ENCODE peak calls at places on chromosomes 6 and 20, in seven cellular contexts. One of them, this sample, is unnamed.

GRCh38 chr6:166040292-166040691 is 127.4 kb downstream of the TBXT start:
- DNase-seq in ovary: no peak
- DNase-seq in breast epithelium: no peak
- DNase-seq in body of pancreas: no peak
- DNase-seq in esophagus squamous epithelium: no peak
- DNase-seq in A549: no peak
- DNase-seq in heart left ventricle: no peak
- DNase-seq in this sample: no peak

GRCh38 chr6:169289671-169290408 is 36.2 kb upstream of the THBS2 start:
- DNase-seq in esophagus squamous epithelium: no peak
- DNase-seq in body of pancreas: peak; percentile 50
- DNase-seq in heart left ventricle: peak; percentile 69
- DNase-seq in ovary: no peak
- DNase-seq in A549: no peak
- DNase-seq in breast epithelium: no peak
- DNase-seq in this sample: peak; percentile 91

GRCh38 chr20:5065489-5066383 is 54.0 kb downstream of the PCNA start:
- DNase-seq in esophagus squamous epithelium: peak; percentile 17
- DNase-seq in ovary: peak; percentile 61
- DNase-seq in heart left ventricle: peak; percentile 25
- DNase-seq in breast epithelium: no peak
- DNase-seq in A549: peak; percentile 98
- DNase-seq in body of pancreas: peak; percentile 91
- DNase-seq in this sample: no peak

GRCh38 chr6:122996797-122997520 is 924 bp downstream of the CLVS2 start:
- DNase-seq in A549: no peak
- DNase-seq in esophagus squamous epithelium: no peak
- DNase-seq in breast epithelium: no peak
- DNase-seq in heart left ventricle: no peak
- DNase-seq in ovary: no peak
- DNase-seq in body of pancreas: no peak
- DNase-seq in this sample: no peak

GRCh38 chr20:57573893-57574292 is 13.0 kb downstream of the PCK1 start:
- DNase-seq in breast epithelium: no peak
- DNase-seq in A549: no peak
- DNase-seq in esophagus squamous epithelium: no peak
- DNase-seq in ovary: no peak
- DNase-seq in heart left ventricle: no peak
- DNase-seq in body of pancreas: no peak
- DNase-seq in this sample: no peak

GRCh38 chr20:19802492-19803158 is 44.6 kb downstream of the RIN2 start:
- DNase-seq in heart left ventricle: no peak
- DNase-seq in A549: peak; percentile 76
- DNase-seq in esophagus squamous epithelium: no peak
- DNase-seq in breast epithelium: no peak
- DNase-seq in ovary: no peak
- DNase-seq in body of pancreas: peak; percentile 66
- DNase-seq in this sample: no peak

GRCh38 chr20:48904566-48905321 is 16.8 kb upstream of the ARFGEF2 start:
- DNase-seq in breast epithelium: no peak
- DNase-seq in ovary: peak; percentile 61
- DNase-seq in body of pancreas: peak; percentile 71
- DNase-seq in esophagus squamous epithelium: no peak
- DNase-seq in heart left ventricle: peak; percentile 39
- DNase-seq in A549: peak; percentile 66
- DNase-seq in this sample: peak; percentile 93

GRCh38 chr20:32820000-32820697 is 395 bp downstream of the MAPRE1 start:
- DNase-seq in body of pancreas: peak; percentile 68
- DNase-seq in esophagus squamous epithelium: peak; percentile 31
- DNase-seq in heart left ventricle: no peak
- DNase-seq in breast epithelium: peak; percentile 41
- DNase-seq in A549: peak; percentile 67
- DNase-seq in ovary: no peak
- DNase-seq in this sample: no peak

GRCh38 chr20:17680128-17680835 is 1.8 kb downstream of the RRBP1 start:
- DNase-seq in breast epithelium: peak; percentile 50
- DNase-seq in body of pancreas: peak; percentile 85
- DNase-seq in ovary: peak; percentile 68
- DNase-seq in esophagus squamous epithelium: no peak
- DNase-seq in A549: peak; percentile 75
- DNase-seq in heart left ventricle: peak; percentile 42
- DNase-seq in this sample: no peak

GRCh38 chr20:35978041-35978513 is 9.7 kb downstream of the CNBD2 start:
- DNase-seq in A549: no peak
- DNase-seq in body of pancreas: no peak
- DNase-seq in heart left ventricle: no peak
- DNase-seq in ovary: no peak
- DNase-seq in esophagus squamous epithelium: no peak
- DNase-seq in breast epithelium: no peak
- DNase-seq in this sample: no peak

GRCh38 chr6:7108196-7108963 is 619 bp downstream of the RREB1 start:
- DNase-seq in ovary: peak; percentile 60
- DNase-seq in A549: peak; percentile 44
- DNase-seq in heart left ventricle: peak; percentile 68
- DNase-seq in body of pancreas: peak; percentile 59
- DNase-seq in esophagus squamous epithelium: no peak
- DNase-seq in breast epithelium: peak; percentile 35
- DNase-seq in this sample: no peak

GRCh38 chr6:80541186-80541585 is 434.7 kb downstream of the BCKDHB start:
- DNase-seq in breast epithelium: no peak
- DNase-seq in ovary: no peak
- DNase-seq in esophagus squamous epithelium: no peak
- DNase-seq in heart left ventricle: no peak
- DNase-seq in body of pancreas: no peak
- DNase-seq in A549: peak; percentile 11
- DNase-seq in this sample: no peak

GRCh38 chr20:24909086-24909780 is 39.8 kb upstream of the CST7 start:
- DNase-seq in A549: no peak
- DNase-seq in esophagus squamous epithelium: no peak
- DNase-seq in ovary: no peak
- DNase-seq in body of pancreas: no peak
- DNase-seq in heart left ventricle: no peak
- DNase-seq in breast epithelium: no peak
- DNase-seq in this sample: no peak

GRCh38 chr20:42974347-42974746 is 215.4 kb downstream of the PTPRT start:
- DNase-seq in heart left ventricle: no peak
- DNase-seq in breast epithelium: no peak
- DNase-seq in body of pancreas: no peak
- DNase-seq in ovary: no peak
- DNase-seq in esophagus squamous epithelium: no peak
- DNase-seq in A549: no peak
- DNase-seq in this sample: no peak

GRCh38 chr6:111030008-111031006 is 48.5 kb downstream of the RPF2 start:
- DNase-seq in esophagus squamous epithelium: no peak
- DNase-seq in heart left ventricle: peak; percentile 43
- DNase-seq in A549: no peak
- DNase-seq in ovary: no peak
- DNase-seq in body of pancreas: no peak
- DNase-seq in breast epithelium: no peak
- DNase-seq in this sample: peak; percentile 87

GRCh38 chr6:57177545-57178225 is 5.6 kb downstream of the BAG2 start:
- DNase-seq in body of pancreas: peak; percentile 20
- DNase-seq in A549: no peak
- DNase-seq in esophagus squamous epithelium: no peak
- DNase-seq in breast epithelium: no peak
- DNase-seq in heart left ventricle: peak; percentile 46
- DNase-seq in ovary: peak; percentile 76
- DNase-seq in this sample: no peak

GRCh38 chr20:46361386-46361785 is 45.0 kb downstream of the ELMO2 start:
- DNase-seq in A549: no peak
- DNase-seq in heart left ventricle: no peak
- DNase-seq in breast epithelium: no peak
- DNase-seq in ovary: no peak
- DNase-seq in esophagus squamous epithelium: no peak
- DNase-seq in body of pancreas: no peak
- DNase-seq in this sample: no peak
- TF ChIP-seq POLR2A in A549: no peak
- TF ChIP-seq POLR2A in heart left ventricle: no peak
- TF ChIP-seq POLR2A in breast epithelium: no peak
- TF ChIP-seq POLR2A in ovary: no peak
- TF ChIP-seq POLR2A in esophagus squamous epithelium: no peak
- TF ChIP-seq POLR2A in body of pancreas: no peak
- TF ChIP-seq POLR2A in this sample: no peak

GRCh38 chr6:81834141-81834621 is 81.7 kb upstream of the TENT5A start:
- DNase-seq in A549: peak; percentile 34
- DNase-seq in ovary: peak; percentile 79
- DNase-seq in breast epithelium: no peak
- DNase-seq in body of pancreas: peak; percentile 20
- DNase-seq in esophagus squamous epithelium: no peak
- DNase-seq in heart left ventricle: peak; percentile 70
- DNase-seq in this sample: no peak

GRCh38 chr6:81826785-81827184 is 74.3 kb upstream of the TENT5A start:
- DNase-seq in esophagus squamous epithelium: no peak
- DNase-seq in heart left ventricle: no peak
- DNase-seq in breast epithelium: no peak
- DNase-seq in body of pancreas: no peak
- DNase-seq in ovary: no peak
- DNase-seq in A549: no peak
- DNase-seq in this sample: no peak

GRCh38 chr6:81832304-81832703 is 79.8 kb upstream of the TENT5A start:
- DNase-seq in heart left ventricle: no peak
- DNase-seq in A549: no peak
- DNase-seq in ovary: no peak
- DNase-seq in breast epithelium: no peak
- DNase-seq in esophagus squamous epithelium: no peak
- DNase-seq in body of pancreas: no peak
- DNase-seq in this sample: no peak

DNA sequence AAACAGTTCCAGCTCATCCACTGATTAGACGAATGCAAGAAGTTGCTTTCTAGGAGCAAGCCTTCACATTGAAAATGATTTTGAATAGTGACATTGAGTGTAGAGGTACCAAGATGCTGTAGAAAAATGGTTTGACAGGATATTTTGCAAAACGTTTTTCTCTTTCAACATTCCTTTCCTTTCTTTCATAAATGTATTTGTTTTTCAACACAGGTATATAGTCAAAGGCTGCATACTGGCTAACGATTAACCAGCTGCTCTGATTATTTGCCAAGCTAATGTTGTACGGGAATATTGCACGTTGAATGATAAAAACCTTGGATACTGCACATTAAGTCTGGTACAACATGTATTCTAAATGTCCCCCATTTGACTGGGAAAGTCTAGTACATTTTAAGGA is 78.8 kb upstream of the TENT5A start:
- DNase-seq in body of pancreas: peak; percentile 61
- DNase-seq in ovary: no peak
- DNase-seq in esophagus squamous epithelium: no peak
- DNase-seq in A549: no peak
- DNase-seq in heart left ventricle: no peak
- DNase-seq in breast epithelium: no peak
- DNase-seq in this sample: no peak
- H3K4me1 ChIP-seq in body of pancreas: peaks cover 27% of the 10 kb centered on the region
- H3K4me1 ChIP-seq in ovary: no peaks in the 10 kb centered on the region
- H3K4me1 ChIP-seq in esophagus squamous epithelium: no peaks in the 10 kb centered on the region
- H3K4me1 ChIP-seq in A549: peaks cover 24% of the 10 kb centered on the region
- H3K4me1 ChIP-seq in heart left ventricle: peaks cover 7% of the 10 kb centered on the region
- H3K4me1 ChIP-seq in breast epithelium: no peaks in the 10 kb centered on the region
- H3K4me1 ChIP-seq in this sample: peaks cover 4% of the 10 kb centered on the region

GRCh38 chr20:62544505-62545055 is 68.8 kb upstream of the GATA5 start:
- DNase-seq in A549: no peak
- DNase-seq in esophagus squamous epithelium: no peak
- DNase-seq in breast epithelium: no peak
- DNase-seq in body of pancreas: no peak
- DNase-seq in ovary: no peak
- DNase-seq in heart left ventricle: no peak
- DNase-seq in this sample: no peak

GRCh38 chr20:62546606-62547005 is 70.8 kb upstream of the GATA5 start:
- DNase-seq in ovary: no peak
- DNase-seq in esophagus squamous epithelium: no peak
- DNase-seq in A549: no peak
- DNase-seq in heart left ventricle: no peak
- DNase-seq in breast epithelium: no peak
- DNase-seq in body of pancreas: no peak
- DNase-seq in this sample: no peak

GRCh38 chr20:62543470-62544302 is 67.9 kb upstream of the GATA5 start:
- DNase-seq in breast epithelium: no peak
- DNase-seq in esophagus squamous epithelium: no peak
- DNase-seq in A549: no peak
- DNase-seq in ovary: no peak
- DNase-seq in body of pancreas: no peak
- DNase-seq in heart left ventricle: no peak
- DNase-seq in this sample: no peak

GRCh38 chr20:62545901-62546525 is 70.2 kb upstream of the GATA5 start:
- DNase-seq in heart left ventricle: no peak
- DNase-seq in ovary: no peak
- DNase-seq in A549: no peak
- DNase-seq in esophagus squamous epithelium: no peak
- DNase-seq in body of pancreas: no peak
- DNase-seq in breast epithelium: no peak
- DNase-seq in this sample: no peak

GRCh38 chr20:62545271-62545670 is 69.5 kb upstream of the GATA5 start:
- DNase-seq in breast epithelium: no peak
- DNase-seq in A549: no peak
- DNase-seq in heart left ventricle: no peak
- DNase-seq in body of pancreas: no peak
- DNase-seq in esophagus squamous epithelium: no peak
- DNase-seq in ovary: no peak
- DNase-seq in this sample: no peak
- TF ChIP-seq POLR2A in breast epithelium: no peak
- TF ChIP-seq POLR2A in A549: no peak
- TF ChIP-seq POLR2A in heart left ventricle: no peak
- TF ChIP-seq POLR2A in body of pancreas: no peak
- TF ChIP-seq POLR2A in esophagus squamous epithelium: no peak
- TF ChIP-seq POLR2A in ovary: no peak
- TF ChIP-seq POLR2A in this sample: no peak

GRCh38 chr6:13380761-13381160 is 52.4 kb upstream of the TBC1D7 start:
- DNase-seq in A549: no peak
- DNase-seq in breast epithelium: no peak
- DNase-seq in esophagus squamous epithelium: no peak
- DNase-seq in body of pancreas: no peak
- DNase-seq in ovary: no peak
- DNase-seq in heart left ventricle: no peak
- DNase-seq in this sample: no peak

GRCh38 chr6:13384966-13385365 is 56.6 kb upstream of the TBC1D7 start:
- DNase-seq in breast epithelium: no peak
- DNase-seq in body of pancreas: no peak
- DNase-seq in heart left ventricle: no peak
- DNase-seq in ovary: no peak
- DNase-seq in esophagus squamous epithelium: no peak
- DNase-seq in A549: no peak
- DNase-seq in this sample: no peak

GRCh38 chr6:13383280-13384163 is 55.2 kb upstream of the TBC1D7 start:
- DNase-seq in heart left ventricle: no peak
- DNase-seq in breast epithelium: no peak
- DNase-seq in body of pancreas: peak; percentile 65
- DNase-seq in A549: peak; percentile 29
- DNase-seq in ovary: no peak
- DNase-seq in esophagus squamous epithelium: no peak
- DNase-seq in this sample: no peak

GRCh38 chr6:13378669-13379590 is 50.6 kb upstream of the TBC1D7 start:
- DNase-seq in breast epithelium: no peak
- DNase-seq in body of pancreas: peak; percentile 72
- DNase-seq in ovary: no peak
- DNase-seq in A549: no peak
- DNase-seq in heart left ventricle: no peak
- DNase-seq in esophagus squamous epithelium: no peak
- DNase-seq in this sample: no peak

DNA sequence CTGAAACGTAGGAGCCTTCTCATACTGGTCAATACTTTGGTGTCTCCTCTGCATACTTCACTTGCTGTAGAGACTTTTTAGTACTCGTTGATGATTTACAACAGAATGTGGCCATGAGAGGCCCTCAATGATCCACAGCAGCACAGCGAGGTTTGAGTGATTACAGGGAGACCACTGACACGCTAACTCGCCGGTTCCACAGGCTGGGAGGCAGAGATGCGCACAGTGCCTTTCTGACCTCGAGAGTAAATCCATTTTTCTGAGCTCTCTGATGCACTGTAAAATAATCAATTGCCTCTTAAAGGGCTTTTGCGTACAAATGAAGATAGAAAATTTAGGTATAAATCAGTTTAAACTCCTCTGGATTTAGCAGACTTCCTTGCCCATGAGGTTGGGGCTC is 56.2 kb upstream of the TBC1D7 start:
- DNase-seq in A549: no peak
- DNase-seq in body of pancreas: no peak
- DNase-seq in breast epithelium: no peak
- DNase-seq in esophagus squamous epithelium: no peak
- DNase-seq in heart left ventricle: no peak
- DNase-seq in ovary: no peak
- DNase-seq in this sample: no peak
- H3K4me1 ChIP-seq in A549: peaks cover 10% of the 10 kb centered on the region
- H3K4me1 ChIP-seq in body of pancreas: peaks cover 9% of the 10 kb centered on the region
- H3K4me1 ChIP-seq in breast epithelium: no peaks in the 10 kb centered on the region
- H3K4me1 ChIP-seq in esophagus squamous epithelium: peaks cover 24% of the 10 kb centered on the region
- H3K4me1 ChIP-seq in heart left ventricle: peaks cover 25% of the 10 kb centered on the region
- H3K4me1 ChIP-seq in ovary: peaks cover 1% of the 10 kb centered on the region
- H3K4me1 ChIP-seq in this sample: peaks cover 26% of the 10 kb centered on the region

This sample was measured in esophagus muscularis mucosa.